ENCODE peak calls at places on chromosomes 13 and 19, in six cellular contexts. E is fibroblast of lung, T is AG10803, H is thoracic aorta, K is mucosa of descending colon, Z is lower lobe of right lung. R is an unnamed sample.

GRCh38 chr19:35154535-35155406 is at the start of gene FXYD5:
- DNase-seq in Z (peak), T (peak), E (peak), K (peak), H (peak), R (peak)

GRCh38 chr13:113729329-113730019 is 29.6 kb upstream of the TMEM255B start:
- DNase-seq in H (no peak), K (peak), E (peak), T (peak), Z (peak), R (no peak)

GRCh38 chr13:77313923-77314322 is 13.0 kb downstream of the MYCBP2 start:
- DNase-seq in H (no peak), K (no peak), Z (no peak), T (no peak), E (no peak), R (no peak)

GRCh38 chr13:73902847-73903246 is 231.4 kb downstream of the KLF12 start:
- DNase-seq in H (no peak), Z (no peak), E (no peak), T (no peak), K (no peak), R (no peak)

GRCh38 chr13:113724780-113725315 is 34.2 kb upstream of the TMEM255B start:
- DNase-seq in K (peak), H (peak), E (peak), T (peak), Z (peak), R (peak)

GRCh38 chr13:90396266-90396665 is 951.2 kb upstream of the MIR17HG start:
- DNase-seq in Z (no peak), H (no peak), E (no peak), T (no peak), K (no peak), R (no peak)

GRCh38 chr13:98910501-98910951 is 67.3 kb downstream of the DOCK9 start:
- DNase-seq in T (peak), E (peak), H (no peak), Z (no peak), K (no peak), R (no peak)

GRCh38 chr19:35757231-35757748 is 461 bp upstream of the HSPB6 start:
- DNase-seq in T (peak), K (peak), Z (no peak), H (peak), E (peak), R (peak)

GRCh38 chr19:45322744-45323281 is at the start of gene CKM:
- DNase-seq in T (no peak), E (no peak), H (no peak), K (no peak), Z (no peak), R (no peak)

GRCh38 chr19:34580055-34580336 is 97.0 kb downstream of the SCGB2B2 start:
- DNase-seq in E (no peak), H (no peak), K (no peak), T (no peak), Z (no peak), R (no peak)

GRCh38 chr19:51458899-51459592 is 792 bp upstream of the SIGLEC8 start:
- DNase-seq in H (no peak), T (no peak), Z (no peak), K (no peak), E (no peak), R (no peak)

GRCh38 chr19:40450664-40451063 is 6.5 kb upstream of the SERTAD3 start:
- DNase-seq in E (no peak), H (no peak), K (no peak), Z (no peak), T (no peak), R (no peak)

GRCh38 chr19:28466107-28467045 is 746.6 kb downstream of the UQCRFS1 start:
- DNase-seq in T (peak), H (no peak), E (peak), Z (peak), K (peak), R (peak)

GRCh38 chr13:107339209-107339608 is 771.3 kb upstream of the ARGLU1 start:
- DNase-seq in H (no peak), K (no peak), Z (no peak), E (peak), T (no peak), R (no peak)

GRCh38 chr13:109203587-109203986 is 574.2 kb downstream of the MYO16 start:
- DNase-seq in K (no peak), H (no peak), T (no peak), Z (no peak), E (no peak), R (no peak)

GRCh38 chr13:77715233-77715891 is 17.9 kb downstream of the SLAIN1 start:
- DNase-seq in K (no peak), T (no peak), Z (no peak), H (no peak), E (no peak), R (no peak)

GRCh38 chr13:112141643-112142400 is 74.9 kb downstream of the SOX1 start:
- DNase-seq in Z (no peak), K (no peak), H (no peak), T (no peak), E (no peak), R (no peak)

GRCh38 chr13:76879876-76880270 is 6.3 kb downstream of the KCTD12 start:
- DNase-seq in T (no peak), K (no peak), E (no peak), Z (no peak), H (no peak), R (no peak)

GRCh38 chr13:95956589-95957148 is 96.5 kb downstream of the UGGT2 start:
- DNase-seq in K (no peak), T (peak), E (peak), H (no peak), Z (no peak), R (no peak)

GRCh38 chr13:94829801-94830200 is 117.5 kb upstream of the SOX21 start:
- DNase-seq in Z (no peak), T (no peak), K (no peak), E (no peak), H (no peak), R (no peak)

GRCh38 chr13:107553838-107554237 is 661.5 kb downstream of the LIG4 start:
- DNase-seq in H (no peak), T (peak), E (peak), Z (no peak), K (no peak), R (no peak)

GRCh38 chr19:12778020-12778904 is 2.9 kb upstream of the HOOK2 start:
- DNase-seq in E (peak), Z (peak), T (peak), K (peak), H (no peak), R (peak)

GRCh38 chr19:56111601-56112312 is 9.3 kb downstream of the ZNF787 start:
- DNase-seq in E (no peak), Z (peak), K (peak), H (no peak), T (no peak), R (peak)

GRCh38 chr13:52599853-52600603 is 42.2 kb upstream of the HNRNPA1L2 start:
- DNase-seq in H (no peak), Z (no peak), T (peak), K (no peak), E (peak), R (peak)

GRCh38 chr19:19591133-19591825 is 27.2 kb downstream of the PBX4 start:
- DNase-seq in T (peak), E (peak), H (no peak), Z (no peak), K (no peak), R (no peak)

GRCh38 chr19:5536337-5536894 is 31.3 kb downstream of the TINCR start:
- DNase-seq in Z (peak), H (no peak), K (peak), E (peak), T (peak), R (no peak)

GRCh38 chr19:51441410-51442390 is 16.6 kb downstream of the SIGLEC8 start:
- DNase-seq in T (no peak), Z (no peak), E (no peak), K (peak), H (no peak), R (peak)

GRCh38 chr13:78015782-78016181 is 97.2 kb upstream of the EDNRB start:
- DNase-seq in H (no peak), K (no peak), Z (no peak), T (no peak), E (no peak), R (no peak)

GRCh38 chr19:47363758-47364529 is 14.8 kb downstream of the DHX34 start:
- DNase-seq in E (peak), T (peak), H (no peak), K (no peak), Z (no peak), R (no peak)

GRCh38 chr19:51259348-51260245 is 8.7 kb downstream of the SIGLECL1 start:
- DNase-seq in E (no peak), T (peak), K (no peak), H (no peak), Z (no peak), R (peak)

GRCh38 chr13:28557725-28558124 is 62.8 kb upstream of the FLT1 start:
- DNase-seq in Z (no peak), T (peak), H (no peak), K (no peak), E (peak), R (no peak)

GRCh38 chr19:18086590-18087138 is at the start of gene IL12RB1:
- DNase-seq in Z (peak), E (no peak), H (no peak), T (no peak), K (peak), R (no peak)

GRCh38 chr19:35565016-35565856 is 1.8 kb upstream of the ATP4A start:
- DNase-seq in E (no peak), K (no peak), H (no peak), T (no peak), Z (no peak), R (no peak)

GRCh38 chr19:42313840-42314755 is 989 bp downstream of the TMEM145 start:
- DNase-seq in K (no peak), H (no peak), T (no peak), Z (no peak), E (no peak), R (no peak)

GRCh38 chr19:703651-704446 is 4.9 kb upstream of the PALM start:
- DNase-seq in T (no peak), K (peak), H (peak), Z (peak), E (no peak), R (peak)

GRCh38 chr19:12567951-12568350 is 16.7 kb upstream of the ZNF564 start:
- DNase-seq in K (no peak), Z (no peak), E (no peak), T (peak), H (no peak), R (no peak)

GRCh38 chr19:54188224-54188871 is 1.0 kb downstream of the MBOAT7 start:
- DNase-seq in K (peak), T (peak), E (peak), H (no peak), Z (peak), R (peak)

GRCh38 chr13:39317284-39317683 is 279.0 kb downstream of the NHLRC3 start:
- DNase-seq in E (peak), T (peak), Z (no peak), K (no peak), H (no peak), R (no peak)

GRCh38 chr13:79646880-79647279 is 165.9 kb downstream of the NDFIP2 start:
- DNase-seq in T (no peak), K (no peak), H (no peak), E (no peak), Z (no peak), R (no peak)

GRCh38 chr13:79647518-79647917 is 166.6 kb downstream of the NDFIP2 start:
- DNase-seq in K (no peak), E (no peak), H (no peak), Z (no peak), T (no peak), R (no peak)

GRCh38 chr13:79645569-79645968 is 164.6 kb downstream of the NDFIP2 start:
- DNase-seq in Z (no peak), T (no peak), K (no peak), E (no peak), H (no peak), R (no peak)

GRCh38 chr13:79637086-79637763 is 156.3 kb downstream of the NDFIP2 start:
- DNase-seq in H (no peak), K (no peak), T (no peak), Z (no peak), E (peak), R (no peak)

GRCh38 chr13:79642596-79642995 is 161.6 kb downstream of the NDFIP2 start:
- DNase-seq in H (no peak), T (peak), E (no peak), Z (no peak), K (no peak), R (no peak)
- TF ChIP-seq CTCF in H (no peak), T (peak), E (no peak), Z (no peak), K (no peak), R (no peak)

GRCh38 chr13:99965329-99966000 is 6.1 kb downstream of the ZIC5 start:
- DNase-seq in T (no peak), Z (no peak), K (no peak), H (no peak), E (no peak), R (no peak)

GRCh38 chr13:99967884-99968520 is 3.6 kb downstream of the ZIC5 start:
- DNase-seq in E (no peak), H (no peak), T (no peak), Z (no peak), K (no peak), R (no peak)

GRCh38 chr13:99969368-99969933 is 2.1 kb downstream of the ZIC5 start:
- DNase-seq in E (no peak), H (no peak), T (no peak), Z (no peak), K (no peak), R (peak)

GRCh38 chr13:99968521-99969367 is 2.8 kb downstream of the ZIC5 start:
- DNase-seq in E (no peak), T (no peak), K (peak), Z (no peak), H (no peak), R (peak)

DNA sequence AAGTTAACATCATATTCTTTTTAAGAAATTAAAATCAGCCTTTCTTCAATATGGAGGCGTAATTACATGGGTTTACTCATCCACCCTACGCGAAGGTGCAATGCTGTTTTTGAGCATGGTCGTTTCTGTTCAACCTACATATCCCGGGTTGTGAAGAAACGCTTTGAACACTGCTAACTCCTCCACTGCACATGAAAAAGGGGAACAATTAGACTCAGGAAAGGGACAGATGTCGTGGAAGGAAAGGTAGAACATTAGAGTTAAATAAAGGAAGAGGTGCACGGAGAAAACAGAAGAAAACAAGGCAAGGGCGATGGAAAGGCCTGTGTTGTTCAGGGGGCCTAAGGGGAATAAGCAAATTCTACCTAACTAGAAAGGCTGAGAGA is 4.1 kb downstream of the ZIC5 start:
- DNase-seq in T (no peak), K (no peak), Z (no peak), H (no peak), E (no peak), R (no peak)
- H3K4me3 ChIP-seq in T (no peak), K (no peak), Z (no peak), H (no peak), E (no peak), R (no peak)

GRCh38 chr13:49253310-49253709 is 5.6 kb downstream of the CDADC1 start:
- DNase-seq in H (no peak), K (no peak), T (no peak), Z (no peak), E (no peak), R (no peak)

GRCh38 chr13:49253997-49254396 is 6.3 kb downstream of the CDADC1 start:
- DNase-seq in K (no peak), Z (no peak), H (no peak), T (no peak), E (no peak), R (no peak)

GRCh38 chr13:49246850-49247721 is 639 bp upstream of the CDADC1 start:
- DNase-seq in Z (no peak), H (no peak), K (no peak), E (no peak), T (no peak), R (no peak)

GRCh38 chr13:49247722-49248432 is at the start of gene CDADC1:
- DNase-seq in Z (peak), E (peak), K (peak), T (peak), H (peak), R (peak)

GRCh38 chr13:49248433-49249002 is 793 bp downstream of the CDADC1 start:
- DNase-seq in T (peak), Z (peak), K (no peak), E (peak), H (no peak), R (no peak)
- TF ChIP-seq CTCF in T (peak), Z (no peak), K (no peak), E (no peak), H (no peak), R (no peak)

GRCh38 chr19:38615007-38615581 is 2.7 kb downstream of the MAP4K1 start:
- DNase-seq in Z (no peak), K (no peak), T (no peak), E (no peak), H (no peak), R (no peak)
- H3K4me3 ChIP-seq in Z (no peak), K (no peak), T (no peak), E (no peak), H (no peak), R (no peak)

R was measured in colonic mucosa.